ENCODE peak calls at places on chromosomes 13 and 19, in nine cellular contexts. C is cardiac fibroblast; I is activated naive CD4-positive, alpha-beta T cell; R is DMS153; J is T1000; T is T-helper 1 cell; U is AG04450; Q is foreskin fibroblast; G is NCI-H510A treated with DMSO at 0.1 percent for 48 hours. O is an unnamed sample.

GRCh38 chr19:41995959-41996797 is 2.1 kb upstream of the ATP1A3 start:
- DNase-seq in C (no peak), I (no peak), R (no peak), J (no peak), T (no peak), U (no peak), Q (no peak), G (no peak), O (peak)

GRCh38 chr13:50080158-50080855 is 65.1 kb downstream of the KCNRG start:
- DNase-seq in C (peak), I (no peak), R (peak), J (no peak), T (no peak), U (no peak), Q (peak), G (peak), O (peak)

GRCh38 chr19:6392219-6393073 is 518 bp downstream of the GTF2F1 start:
- DNase-seq in C (no peak), I (no peak), R (no peak), J (no peak), T (no peak), U (no peak), Q (no peak), G (no peak), O (no peak)

GRCh38 chr13:108086678-108087077 is 128.7 kb downstream of the LIG4 start:
- DNase-seq in C (peak), I (no peak), R (no peak), J (no peak), T (no peak), U (peak), Q (no peak), G (no peak), O (no peak)

GRCh38 chr19:42658148-42658547 is 63.4 kb upstream of the CEACAM8 start:
- DNase-seq in C (peak), I (no peak), R (no peak), J (no peak), T (no peak), U (no peak), Q (no peak), G (no peak), O (no peak)

GRCh38 chr19:51687791-51688664 is 5.1 kb upstream of the SPACA6 start:
- DNase-seq in C (peak), I (no peak), R (peak), J (peak), T (no peak), U (no peak), Q (peak), G (peak), O (no peak)

GRCh38 chr19:48627865-48628314 is 8.6 kb downstream of the SPHK2 start:
- DNase-seq in C (no peak), I (no peak), R (no peak), J (no peak), T (no peak), U (no peak), Q (no peak), G (no peak), O (no peak)

GRCh38 chr13:54742984-54743383 is 1714.4 kb downstream of the OLFM4 start:
- DNase-seq in C (no peak), I (no peak), R (no peak), J (no peak), T (no peak), U (no peak), Q (no peak), G (no peak), O (no peak)

GRCh38 chr13:26971990-26972888 is 199.4 kb downstream of the USP12 start:
- DNase-seq in C (no peak), I (no peak), R (peak), J (peak), T (no peak), U (no peak), Q (no peak), G (peak), O (peak)

GRCh38 chr19:28880735-28881401 is 332.1 kb downstream of the UQCRFS1 start:
- DNase-seq in C (no peak), I (no peak), R (no peak), J (no peak), T (no peak), U (no peak), Q (no peak), G (no peak), O (no peak)

GRCh38 chr19:42468273-42468796 is 25.6 kb upstream of the CXCL17 start:
- DNase-seq in C (peak), I (no peak), R (no peak), J (peak), T (no peak), U (peak), Q (peak), G (no peak), O (no peak)

GRCh38 chr13:100274942-100275506 is 186.1 kb downstream of the PCCA start:
- DNase-seq in C (no peak), I (no peak), R (no peak), J (peak), T (no peak), U (no peak), Q (no peak), G (no peak), O (no peak)

GRCh38 chr19:51490676-51491075 is 10.9 kb downstream of the SIGLEC12 start:
- DNase-seq in C (no peak), I (no peak), R (no peak), J (no peak), T (no peak), U (no peak), Q (no peak), G (no peak), O (no peak)

GRCh38 chr19:30679789-30680188 is 307.6 kb downstream of the ZNF536 start:
- DNase-seq in C (no peak), I (no peak), R (no peak), J (no peak), T (no peak), U (no peak), Q (no peak), G (no peak), O (no peak)

GRCh38 chr19:5621311-5621944 is 1.1 kb downstream of the SAFB2 start:
- DNase-seq in C (peak), I (no peak), R (no peak), J (no peak), T (no peak), U (no peak), Q (no peak), G (no peak), O (no peak)

GRCh38 chr19:46134527-46134926 is 10.0 kb upstream of the IGFL3 start:
- DNase-seq in C (peak), I (no peak), R (peak), J (no peak), T (no peak), U (peak), Q (peak), G (peak), O (peak)

GRCh38 chr19:19459707-19460251 is 54.3 kb downstream of the GATAD2A start:
- DNase-seq in C (peak), I (peak), R (no peak), J (no peak), T (peak), U (no peak), Q (peak), G (no peak), O (no peak)

GRCh38 chr13:42176286-42176685 is 95.7 kb upstream of the AKAP11 start:
- DNase-seq in C (no peak), I (no peak), R (no peak), J (no peak), T (no peak), U (no peak), Q (no peak), G (no peak), O (no peak)

GRCh38 chr13:46571941-46572340 is 19.0 kb downstream of the LRCH1 start:
- DNase-seq in C (no peak), I (no peak), R (no peak), J (no peak), T (no peak), U (no peak), Q (no peak), G (no peak), O (no peak)

GRCh38 chr19:57099199-57099661 is 20.6 kb upstream of the USP29 start:
- DNase-seq in C (peak), I (peak), R (no peak), J (peak), T (peak), U (no peak), Q (peak), G (no peak), O (no peak)

GRCh38 chr13:41995946-41996345 is 35.0 kb upstream of the VWA8 start:
- DNase-seq in C (peak), I (no peak), R (no peak), J (no peak), T (no peak), U (no peak), Q (no peak), G (no peak), O (no peak)

GRCh38 chr13:112880221-112880641 is 88.8 kb upstream of the MCF2L start:
- DNase-seq in C (no peak), I (no peak), R (no peak), J (no peak), T (no peak), U (no peak), Q (no peak), G (no peak), O (no peak)

GRCh38 chr13:78194904-78195639 is 276.4 kb upstream of the EDNRB start:
- DNase-seq in C (no peak), I (no peak), R (no peak), J (no peak), T (no peak), U (no peak), Q (no peak), G (no peak), O (no peak)

GRCh38 chr19:38224014-38224862 is at the start of gene DPF1:
- DNase-seq in C (peak), I (no peak), R (peak), J (peak), T (no peak), U (no peak), Q (peak), G (peak), O (peak)

GRCh38 chr19:18507727-18508440 is 14.0 kb downstream of the ELL start:
- DNase-seq in C (peak), I (no peak), R (no peak), J (no peak), T (no peak), U (no peak), Q (no peak), G (no peak), O (no peak)

GRCh38 chr19:5115771-5116202 is 146.9 kb downstream of the KDM4B start:
- DNase-seq in C (peak), I (no peak), R (no peak), J (no peak), T (no peak), U (no peak), Q (no peak), G (no peak), O (no peak)

GRCh38 chr13:113859311-113860050 is 4.4 kb downstream of the GAS6 start:
- DNase-seq in C (no peak), I (no peak), R (no peak), J (no peak), T (no peak), U (no peak), Q (no peak), G (no peak), O (no peak)

GRCh38 chr13:36820222-36820621 is 1.2 kb downstream of the RFXAP start:
- DNase-seq in C (no peak), I (no peak), R (no peak), J (no peak), T (no peak), U (no peak), Q (no peak), G (no peak), O (no peak)

GRCh38 chr13:68304287-68304893 is 1074.3 kb upstream of the PCDH9 start:
- DNase-seq in C (peak), I (no peak), R (no peak), J (no peak), T (no peak), U (no peak), Q (no peak), G (peak), O (peak)

GRCh38 chr19:1269478-1270167 is 491 bp downstream of the CIRBP start:
- DNase-seq in C (peak), I (peak), R (peak), J (peak), T (peak), U (no peak), Q (peak), G (peak), O (peak)

O was measured in NCI-H345.